ENCODE peak calls at places on chromosomes 7 and 10, in ten cellular contexts. One of them, this sample, is unnamed.

GRCh38 chr7:94584113-94584512 is 71.8 kb downstream of the SGCE start:
- DNase-seq in NCI-H1417: no peak
- DNase-seq in AG08395: peak; percentile 12
- DNase-seq in activated gamma-delta T cell: no peak
- DNase-seq in activated B cell treated with CpG ODN at 0.5 μM for 24 hours: no peak
- DNase-seq in DMS 273 treated with DMSO at 0.1 percent for 48 hours: no peak
- DNase-seq in stimulated activated CD4-positive, alpha-beta T cell treated with anti-CD3 and anti-CD28 coated beads, TNF-alpha, amount 100 ng/mL, for 4 hours: no peak
- DNase-seq in NCI-H2081: peak; percentile 26
- DNase-seq in SHP77: no peak
- DNase-seq in ascending aorta: no peak
- DNase-seq in this sample: no peak

GRCh38 chr10:1374901-1375804 is 319.0 kb downstream of the WDR37 start:
- DNase-seq in stimulated activated CD4-positive, alpha-beta T cell treated with anti-CD3 and anti-CD28 coated beads, TNF-alpha, amount 100 ng/mL, for 4 hours: no peak
- DNase-seq in NCI-H1417: no peak
- DNase-seq in SHP77: no peak
- DNase-seq in activated B cell treated with CpG ODN at 0.5 μM for 24 hours: no peak
- DNase-seq in AG08395: no peak
- DNase-seq in activated gamma-delta T cell: no peak
- DNase-seq in ascending aorta: no peak
- DNase-seq in DMS 273 treated with DMSO at 0.1 percent for 48 hours: no peak
- DNase-seq in NCI-H2081: no peak
- DNase-seq in this sample: no peak

GRCh38 chr10:47253030-47253637 is 46.9 kb upstream of the GDF10 start:
- DNase-seq in stimulated activated CD4-positive, alpha-beta T cell treated with anti-CD3 and anti-CD28 coated beads, TNF-alpha, amount 100 ng/mL, for 4 hours: no peak
- DNase-seq in activated B cell treated with CpG ODN at 0.5 μM for 24 hours: no peak
- DNase-seq in NCI-H1417: no peak
- DNase-seq in NCI-H2081: no peak
- DNase-seq in DMS 273 treated with DMSO at 0.1 percent for 48 hours: no peak
- DNase-seq in AG08395: no peak
- DNase-seq in SHP77: no peak
- DNase-seq in activated gamma-delta T cell: no peak
- DNase-seq in ascending aorta: no peak
- DNase-seq in this sample: no peak

GRCh38 chr7:149261321-149261828 is 621 bp upstream of the ZNF783 start:
- DNase-seq in activated gamma-delta T cell: no peak
- DNase-seq in NCI-H1417: no peak
- DNase-seq in AG08395: peak; percentile 35
- DNase-seq in SHP77: peak; percentile 1
- DNase-seq in NCI-H2081: no peak
- DNase-seq in stimulated activated CD4-positive, alpha-beta T cell treated with anti-CD3 and anti-CD28 coated beads, TNF-alpha, amount 100 ng/mL, for 4 hours: no peak
- DNase-seq in DMS 273 treated with DMSO at 0.1 percent for 48 hours: no peak
- DNase-seq in ascending aorta: no peak
- DNase-seq in activated B cell treated with CpG ODN at 0.5 μM for 24 hours: no peak
- DNase-seq in this sample: no peak

GRCh38 chr7:68833442-68833841 is 764.8 kb upstream of the AUTS2 start:
- DNase-seq in NCI-H1417: no peak
- DNase-seq in activated B cell treated with CpG ODN at 0.5 μM for 24 hours: no peak
- DNase-seq in ascending aorta: no peak
- DNase-seq in DMS 273 treated with DMSO at 0.1 percent for 48 hours: no peak
- DNase-seq in stimulated activated CD4-positive, alpha-beta T cell treated with anti-CD3 and anti-CD28 coated beads, TNF-alpha, amount 100 ng/mL, for 4 hours: no peak
- DNase-seq in activated gamma-delta T cell: no peak
- DNase-seq in NCI-H2081: no peak
- DNase-seq in SHP77: no peak
- DNase-seq in AG08395: no peak
- DNase-seq in this sample: no peak

GRCh38 chr7:66731986-66732385 is 8.5 kb upstream of the RABGEF1 start:
- DNase-seq in activated gamma-delta T cell: no peak
- DNase-seq in NCI-H2081: no peak
- DNase-seq in activated B cell treated with CpG ODN at 0.5 μM for 24 hours: no peak
- DNase-seq in DMS 273 treated with DMSO at 0.1 percent for 48 hours: peak; percentile 16
- DNase-seq in stimulated activated CD4-positive, alpha-beta T cell treated with anti-CD3 and anti-CD28 coated beads, TNF-alpha, amount 100 ng/mL, for 4 hours: no peak
- DNase-seq in AG08395: no peak
- DNase-seq in SHP77: peak; percentile 47
- DNase-seq in NCI-H1417: no peak
- DNase-seq in ascending aorta: no peak
- DNase-seq in this sample: no peak

GRCh38 chr10:4650109-4650508 is 175.9 kb upstream of the AKR1E2 start:
- DNase-seq in ascending aorta: no peak
- DNase-seq in NCI-H1417: peak; percentile 39
- DNase-seq in AG08395: peak; percentile 36
- DNase-seq in activated gamma-delta T cell: no peak
- DNase-seq in DMS 273 treated with DMSO at 0.1 percent for 48 hours: no peak
- DNase-seq in stimulated activated CD4-positive, alpha-beta T cell treated with anti-CD3 and anti-CD28 coated beads, TNF-alpha, amount 100 ng/mL, for 4 hours: no peak
- DNase-seq in activated B cell treated with CpG ODN at 0.5 μM for 24 hours: no peak
- DNase-seq in NCI-H2081: peak; percentile 35
- DNase-seq in SHP77: no peak
- DNase-seq in this sample: peak; percentile 51

GRCh38 chr10:112471878-112472487 is 25.0 kb downstream of the VTI1A start:
- DNase-seq in SHP77: peak; percentile 13
- DNase-seq in activated gamma-delta T cell: no peak
- DNase-seq in AG08395: peak; percentile 74
- DNase-seq in activated B cell treated with CpG ODN at 0.5 μM for 24 hours: no peak
- DNase-seq in NCI-H2081: peak; percentile 22
- DNase-seq in ascending aorta: no peak
- DNase-seq in NCI-H1417: peak; percentile 1
- DNase-seq in stimulated activated CD4-positive, alpha-beta T cell treated with anti-CD3 and anti-CD28 coated beads, TNF-alpha, amount 100 ng/mL, for 4 hours: no peak
- DNase-seq in DMS 273 treated with DMSO at 0.1 percent for 48 hours: peak; percentile 26
- DNase-seq in this sample: no peak

GRCh38 chr7:94301024-94301588 is 93.6 kb upstream of the COL1A2 start:
- DNase-seq in DMS 273 treated with DMSO at 0.1 percent for 48 hours: peak; percentile 32
- DNase-seq in NCI-H2081: no peak
- DNase-seq in stimulated activated CD4-positive, alpha-beta T cell treated with anti-CD3 and anti-CD28 coated beads, TNF-alpha, amount 100 ng/mL, for 4 hours: no peak
- DNase-seq in ascending aorta: peak; percentile 43
- DNase-seq in NCI-H1417: no peak
- DNase-seq in activated B cell treated with CpG ODN at 0.5 μM for 24 hours: no peak
- DNase-seq in AG08395: peak; percentile 89
- DNase-seq in activated gamma-delta T cell: no peak
- DNase-seq in SHP77: no peak
- DNase-seq in this sample: peak; percentile 78

GRCh38 chr10:76035010-76035727 is 603.7 kb downstream of the LRMDA start:
- DNase-seq in AG08395: no peak
- DNase-seq in SHP77: no peak
- DNase-seq in ascending aorta: no peak
- DNase-seq in NCI-H2081: no peak
- DNase-seq in activated B cell treated with CpG ODN at 0.5 μM for 24 hours: no peak
- DNase-seq in activated gamma-delta T cell: no peak
- DNase-seq in stimulated activated CD4-positive, alpha-beta T cell treated with anti-CD3 and anti-CD28 coated beads, TNF-alpha, amount 100 ng/mL, for 4 hours: no peak
- DNase-seq in DMS 273 treated with DMSO at 0.1 percent for 48 hours: no peak
- DNase-seq in NCI-H1417: no peak
- DNase-seq in this sample: no peak

GRCh38 chr10:114389429-114389828 is 14.9 kb downstream of the AFAP1L2 start:
- DNase-seq in SHP77: no peak
- DNase-seq in NCI-H2081: no peak
- DNase-seq in stimulated activated CD4-positive, alpha-beta T cell treated with anti-CD3 and anti-CD28 coated beads, TNF-alpha, amount 100 ng/mL, for 4 hours: no peak
- DNase-seq in activated gamma-delta T cell: no peak
- DNase-seq in AG08395: no peak
- DNase-seq in NCI-H1417: no peak
- DNase-seq in DMS 273 treated with DMSO at 0.1 percent for 48 hours: no peak
- DNase-seq in ascending aorta: no peak
- DNase-seq in activated B cell treated with CpG ODN at 0.5 μM for 24 hours: no peak
- DNase-seq in this sample: peak; percentile 85

GRCh38 chr10:132249824-132250375 is 57.9 kb downstream of the STK32C start:
- DNase-seq in AG08395: no peak
- DNase-seq in activated gamma-delta T cell: no peak
- DNase-seq in ascending aorta: no peak
- DNase-seq in SHP77: no peak
- DNase-seq in stimulated activated CD4-positive, alpha-beta T cell treated with anti-CD3 and anti-CD28 coated beads, TNF-alpha, amount 100 ng/mL, for 4 hours: no peak
- DNase-seq in NCI-H1417: no peak
- DNase-seq in activated B cell treated with CpG ODN at 0.5 μM for 24 hours: no peak
- DNase-seq in NCI-H2081: no peak
- DNase-seq in DMS 273 treated with DMSO at 0.1 percent for 48 hours: no peak
- DNase-seq in this sample: no peak

GRCh38 chr10:103742779-103743178 is 112.6 kb downstream of the SH3PXD2A start:
- DNase-seq in activated B cell treated with CpG ODN at 0.5 μM for 24 hours: no peak
- DNase-seq in NCI-H2081: no peak
- DNase-seq in AG08395: no peak
- DNase-seq in ascending aorta: no peak
- DNase-seq in activated gamma-delta T cell: no peak
- DNase-seq in SHP77: no peak
- DNase-seq in NCI-H1417: no peak
- DNase-seq in DMS 273 treated with DMSO at 0.1 percent for 48 hours: no peak
- DNase-seq in stimulated activated CD4-positive, alpha-beta T cell treated with anti-CD3 and anti-CD28 coated beads, TNF-alpha, amount 100 ng/mL, for 4 hours: no peak
- DNase-seq in this sample: no peak

GRCh38 chr10:42753126-42753506 is 29.5 kb upstream of the BMS1 start:
- DNase-seq in activated B cell treated with CpG ODN at 0.5 μM for 24 hours: peak; percentile 46
- DNase-seq in NCI-H1417: peak; percentile 21
- DNase-seq in AG08395: peak; percentile 82
- DNase-seq in stimulated activated CD4-positive, alpha-beta T cell treated with anti-CD3 and anti-CD28 coated beads, TNF-alpha, amount 100 ng/mL, for 4 hours: peak; percentile 55
- DNase-seq in SHP77: no peak
- DNase-seq in DMS 273 treated with DMSO at 0.1 percent for 48 hours: peak; percentile 6
- DNase-seq in NCI-H2081: peak; percentile 24
- DNase-seq in activated gamma-delta T cell: peak; percentile 24
- DNase-seq in ascending aorta: no peak
- DNase-seq in this sample: peak; percentile 41

GRCh38 chr7:40535678-40536077 is 400.9 kb downstream of the SUGCT start:
- DNase-seq in ascending aorta: no peak
- DNase-seq in activated gamma-delta T cell: no peak
- DNase-seq in NCI-H1417: no peak
- DNase-seq in DMS 273 treated with DMSO at 0.1 percent for 48 hours: no peak
- DNase-seq in AG08395: no peak
- DNase-seq in stimulated activated CD4-positive, alpha-beta T cell treated with anti-CD3 and anti-CD28 coated beads, TNF-alpha, amount 100 ng/mL, for 4 hours: no peak
- DNase-seq in SHP77: no peak
- DNase-seq in activated B cell treated with CpG ODN at 0.5 μM for 24 hours: no peak
- DNase-seq in NCI-H2081: no peak
- DNase-seq in this sample: no peak

GRCh38 chr7:37420931-37421330 is 27.7 kb downstream of the ELMO1 start:
- DNase-seq in activated gamma-delta T cell: no peak
- DNase-seq in ascending aorta: no peak
- DNase-seq in AG08395: no peak
- DNase-seq in activated B cell treated with CpG ODN at 0.5 μM for 24 hours: no peak
- DNase-seq in NCI-H1417: no peak
- DNase-seq in stimulated activated CD4-positive, alpha-beta T cell treated with anti-CD3 and anti-CD28 coated beads, TNF-alpha, amount 100 ng/mL, for 4 hours: no peak
- DNase-seq in DMS 273 treated with DMSO at 0.1 percent for 48 hours: no peak
- DNase-seq in SHP77: no peak
- DNase-seq in NCI-H2081: no peak
- DNase-seq in this sample: no peak